ENCODE peak calls at places on chromosomes 3 and 15, in four cellular contexts. U, K, A and M are unnamed samples.

GRCh38 chr3:30399394-30400181 is 206.8 kb upstream of the TGFBR2 start:
- DNase-seq in U (no peak), K (no peak), A (no peak), M (no peak)

GRCh38 chr3:26307805-26308204 is 314.8 kb upstream of the LRRC3B start:
- DNase-seq in U (no peak), K (no peak), A (no peak), M (no peak)

GRCh38 chr15:62254137-62254934 is 89.3 kb upstream of the C2CD4B start:
- DNase-seq in U (peak), K (peak), A (peak), M (peak)

GRCh38 chr3:39122811-39123210 is 15.3 kb downstream of the TTC21A start:
- DNase-seq in U (no peak), K (no peak), A (no peak), M (no peak)

GRCh38 chr15:93479679-93480078 is 390.7 kb upstream of the RGMA start:
- DNase-seq in U (no peak), K (no peak), A (no peak), M (no peak)

GRCh38 chr3:37824954-37825328 is 36.7 kb upstream of the CTDSPL start:
- DNase-seq in U (no peak), K (no peak), A (no peak), M (no peak)

GRCh38 chr3:153835540-153835939 is 285.6 kb upstream of the ARHGEF26 start:
- DNase-seq in U (peak), K (no peak), A (no peak), M (no peak)

GRCh38 chr3:122183521-122183892 is at the start of gene CASR:
- DNase-seq in U (no peak), K (peak), A (no peak), M (no peak)

GRCh38 chr15:91148243-91148642 is 48.2 kb downstream of the SV2B start:
- DNase-seq in U (no peak), K (no peak), A (no peak), M (no peak)

GRCh38 chr3:101861212-101861977 is 12.1 kb downstream of the NFKBIZ start:
- DNase-seq in U (no peak), K (no peak), A (no peak), M (no peak)

GRCh38 chr3:139491966-139492365 is 15.7 kb upstream of the RBP2 start:
- DNase-seq in U (no peak), K (no peak), A (no peak), M (no peak)

GRCh38 chr3:15634671-15635661 is 33.4 kb downstream of the BTD start:
- DNase-seq in U (no peak), K (peak), A (no peak), M (no peak)

GRCh38 chr3:59426851-59427565 is 377.2 kb upstream of the CFAP20DC start:
- DNase-seq in U (no peak), K (peak), A (no peak), M (no peak)

GRCh38 chr3:11601446-11602241 is 42.1 kb downstream of the VGLL4 start:
- DNase-seq in U (no peak), K (peak), A (no peak), M (no peak)

GRCh38 chr15:96053039-96054021 is 277.2 kb upstream of the NR2F2 start:
- DNase-seq in U (no peak), K (no peak), A (no peak), M (no peak)

GRCh38 chr15:88637841-88638625 is 783 bp upstream of the ISG20 start:
- DNase-seq in U (peak), K (no peak), A (no peak), M (no peak)

GRCh38 chr3:124854027-124854426 is 33.1 kb downstream of the ITGB5 start:
- DNase-seq in U (no peak), K (no peak), A (no peak), M (no peak)

GRCh38 chr3:46649436-46649835 is 37.1 kb downstream of the FAM240A start:
- DNase-seq in U (no peak), K (no peak), A (no peak), M (no peak)

GRCh38 chr15:77369168-77369567 is 50.7 kb downstream of the PEAK1 start:
- DNase-seq in U (no peak), K (no peak), A (no peak), M (no peak)

GRCh38 chr3:31450345-31450744 is 82.4 kb upstream of the STT3B start:
- DNase-seq in U (no peak), K (no peak), A (no peak), M (no peak)

GRCh38 chr15:96869122-96869521 is 538.6 kb downstream of the NR2F2 start:
- DNase-seq in U (no peak), K (no peak), A (no peak), M (no peak)

GRCh38 chr3:140859592-140860336 is 81.9 kb upstream of the SLC25A36 start:
- DNase-seq in U (no peak), K (no peak), A (no peak), M (no peak)

GRCh38 chr3:123934250-123934649 is 26.8 kb downstream of the CCDC14 start:
- DNase-seq in U (no peak), K (no peak), A (no peak), M (no peak)

GRCh38 chr3:17431004-17431403 is 311.4 kb downstream of the TBC1D5 start:
- DNase-seq in U (peak), K (peak), A (no peak), M (no peak)

GRCh38 chr3:140913728-140914127 is 27.9 kb upstream of the SLC25A36 start:
- DNase-seq in U (no peak), K (no peak), A (no peak), M (no peak)

GRCh38 chr15:86916671-86917450 is 837.2 kb downstream of the AGBL1 start:
- DNase-seq in U (no peak), K (no peak), A (no peak), M (no peak)

GRCh38 chr15:82730022-82730530 is 20.4 kb upstream of the AP3B2 start:
- DNase-seq in U (no peak), K (no peak), A (no peak), M (no peak)

GRCh38 chr15:63420333-63420741 is 38.7 kb upstream of the CA12 start:
- DNase-seq in U (peak), K (no peak), A (no peak), M (no peak)

GRCh38 chr15:99526174-99526573 is 39.6 kb upstream of the MEF2A start:
- DNase-seq in U (no peak), K (no peak), A (no peak), M (no peak)

GRCh38 chr3:171811059-171811912 is 1.0 kb upstream of the PLD1 start:
- DNase-seq in U (peak), K (peak), A (no peak), M (no peak)

GRCh38 chr15:35566991-35567390 is 21.0 kb upstream of the DPH6 start:
- DNase-seq in U (no peak), K (no peak), A (no peak), M (no peak)

GRCh38 chr3:193975072-193975535 is 160.8 kb upstream of the HES1 start:
- DNase-seq in U (no peak), K (no peak), A (no peak), M (no peak)

GRCh38 chr3:12922299-12922698 is 80.9 kb upstream of the RPL32 start:
- DNase-seq in U (peak), K (no peak), A (no peak), M (no peak)

GRCh38 chr15:41950127-41950483 is 22.3 kb downstream of the EHD4 start:
- DNase-seq in U (no peak), K (no peak), A (no peak), M (no peak)

GRCh38 chr3:43248194-43248593 is 38.1 kb upstream of the SNRK start:
- DNase-seq in U (no peak), K (peak), A (no peak), M (no peak)

GRCh38 chr3:129359102-129359461 is 69.4 kb downstream of the EFCAB12 start:
- DNase-seq in U (no peak), K (no peak), A (no peak), M (no peak)

GRCh38 chr3:138544546-138544945 is 49.5 kb downstream of the CEP70 start:
- DNase-seq in U (no peak), K (no peak), A (no peak), M (no peak)

GRCh38 chr3:185988816-185989175 is 51.0 kb upstream of the TRA2B start:
- DNase-seq in U (no peak), K (no peak), A (no peak), M (no peak)